ENCODE peak calls at places on chromosomes 13 and 19, in eight cellular contexts. One of them, this sample, is unnamed.

GRCh38 chr13:68715651-68716050 is 1392.0 kb upstream of the ATXN8OS start:
- DNase-seq in tibial nerve: no peak
- DNase-seq in CD8-positive, alpha-beta memory T cell: no peak
- DNase-seq in heart right ventricle: no peak
- DNase-seq in neural progenitor cell: no peak
- DNase-seq in adrenal gland: no peak
- DNase-seq in adipocyte: no peak
- DNase-seq in suprapubic skin: no peak
- DNase-seq in this sample: no peak

GRCh38 chr13:18212873-18213272 is 968.8 kb downstream of the TUBA3C start:
- DNase-seq in CD8-positive, alpha-beta memory T cell: no peak
- DNase-seq in adrenal gland: peak; percentile 53
- DNase-seq in tibial nerve: peak; percentile 46
- DNase-seq in neural progenitor cell: no peak
- DNase-seq in suprapubic skin: peak; percentile 94
- DNase-seq in adipocyte: no peak
- DNase-seq in heart right ventricle: no peak
- DNase-seq in this sample: no peak

GRCh38 chr19:32613008-32613407 is 32.0 kb downstream of the PDCD5 start:
- DNase-seq in tibial nerve: no peak
- DNase-seq in adrenal gland: no peak
- DNase-seq in heart right ventricle: no peak
- DNase-seq in CD8-positive, alpha-beta memory T cell: no peak
- DNase-seq in adipocyte: no peak
- DNase-seq in suprapubic skin: no peak
- DNase-seq in neural progenitor cell: no peak
- DNase-seq in this sample: no peak

GRCh38 chr19:49912965-49913685 is 15.9 kb upstream of the ATF5 start:
- DNase-seq in suprapubic skin: no peak
- DNase-seq in adipocyte: no peak
- DNase-seq in neural progenitor cell: no peak
- DNase-seq in CD8-positive, alpha-beta memory T cell: no peak
- DNase-seq in adrenal gland: no peak
- DNase-seq in heart right ventricle: no peak
- DNase-seq in tibial nerve: no peak
- DNase-seq in this sample: no peak

GRCh38 chr13:77029436-77029835 is 2.5 kb upstream of the FBXL3 start:
- DNase-seq in suprapubic skin: no peak
- DNase-seq in neural progenitor cell: no peak
- DNase-seq in adipocyte: no peak
- DNase-seq in heart right ventricle: no peak
- DNase-seq in tibial nerve: no peak
- DNase-seq in CD8-positive, alpha-beta memory T cell: no peak
- DNase-seq in adrenal gland: no peak
- DNase-seq in this sample: no peak

GRCh38 chr19:7729211-7729610 is 2.7 kb downstream of the CLEC4G start:
- DNase-seq in adrenal gland: no peak
- DNase-seq in heart right ventricle: no peak
- DNase-seq in tibial nerve: no peak
- DNase-seq in neural progenitor cell: no peak
- DNase-seq in CD8-positive, alpha-beta memory T cell: no peak
- DNase-seq in suprapubic skin: no peak
- DNase-seq in adipocyte: no peak
- DNase-seq in this sample: no peak

GRCh38 chr19:15289673-15290072 is 42.7 kb downstream of the BRD4 start:
- DNase-seq in adipocyte: no peak
- DNase-seq in heart right ventricle: no peak
- DNase-seq in CD8-positive, alpha-beta memory T cell: no peak
- DNase-seq in tibial nerve: no peak
- DNase-seq in adrenal gland: no peak
- DNase-seq in neural progenitor cell: no peak
- DNase-seq in suprapubic skin: no peak
- DNase-seq in this sample: no peak

GRCh38 chr19:41225238-41226052 is 6.4 kb downstream of the AXL start:
- DNase-seq in neural progenitor cell: peak; percentile 65
- DNase-seq in tibial nerve: peak; percentile 48
- DNase-seq in suprapubic skin: no peak
- DNase-seq in heart right ventricle: no peak
- DNase-seq in adipocyte: peak; percentile 91
- DNase-seq in adrenal gland: peak; percentile 95
- DNase-seq in CD8-positive, alpha-beta memory T cell: no peak
- DNase-seq in this sample: peak; percentile 100

GRCh38 chr19:18401580-18402112 is 4.2 kb upstream of the LRRC25 start:
- DNase-seq in suprapubic skin: no peak
- DNase-seq in adipocyte: peak; percentile 67
- DNase-seq in neural progenitor cell: peak; percentile 57
- DNase-seq in CD8-positive, alpha-beta memory T cell: no peak
- DNase-seq in heart right ventricle: peak; percentile 47
- DNase-seq in tibial nerve: no peak
- DNase-seq in adrenal gland: peak; percentile 76
- DNase-seq in this sample: peak; percentile 39

GRCh38 chr19:50835785-50836542 is 2.6 kb upstream of the KLK15 start:
- DNase-seq in CD8-positive, alpha-beta memory T cell: peak; percentile 40
- DNase-seq in adipocyte: peak; percentile 75
- DNase-seq in heart right ventricle: peak; percentile 74
- DNase-seq in tibial nerve: peak; percentile 26
- DNase-seq in suprapubic skin: no peak
- DNase-seq in neural progenitor cell: peak; percentile 79
- DNase-seq in adrenal gland: peak; percentile 93
- DNase-seq in this sample: peak; percentile 19

GRCh38 chr13:28411859-28412353 is 83.0 kb downstream of the FLT1 start:
- DNase-seq in tibial nerve: no peak
- DNase-seq in heart right ventricle: no peak
- DNase-seq in adipocyte: no peak
- DNase-seq in neural progenitor cell: no peak
- DNase-seq in CD8-positive, alpha-beta memory T cell: no peak
- DNase-seq in adrenal gland: no peak
- DNase-seq in suprapubic skin: no peak
- DNase-seq in this sample: no peak

GRCh38 chr19:7152568-7152967 is 83.1 kb downstream of the ZNF557 start:
- DNase-seq in neural progenitor cell: peak; percentile 24
- DNase-seq in suprapubic skin: no peak
- DNase-seq in adipocyte: no peak
- DNase-seq in heart right ventricle: no peak
- DNase-seq in tibial nerve: no peak
- DNase-seq in CD8-positive, alpha-beta memory T cell: no peak
- DNase-seq in adrenal gland: no peak
- DNase-seq in this sample: no peak

GRCh38 chr19:35730326-35730725 is 11.9 kb downstream of the IGFLR1 start:
- DNase-seq in adrenal gland: no peak
- DNase-seq in heart right ventricle: no peak
- DNase-seq in CD8-positive, alpha-beta memory T cell: no peak
- DNase-seq in adipocyte: no peak
- DNase-seq in neural progenitor cell: no peak
- DNase-seq in suprapubic skin: no peak
- DNase-seq in tibial nerve: no peak
- DNase-seq in this sample: no peak

GRCh38 chr19:35729763-35730162 is 12.0 kb downstream of the KMT2B start:
- DNase-seq in adrenal gland: no peak
- DNase-seq in neural progenitor cell: no peak
- DNase-seq in adipocyte: no peak
- DNase-seq in suprapubic skin: no peak
- DNase-seq in heart right ventricle: no peak
- DNase-seq in CD8-positive, alpha-beta memory T cell: no peak
- DNase-seq in tibial nerve: no peak
- DNase-seq in this sample: no peak

GRCh38 chr19:35727053-35727955 is 9.5 kb downstream of the KMT2B start:
- DNase-seq in adrenal gland: no peak
- DNase-seq in suprapubic skin: no peak
- DNase-seq in CD8-positive, alpha-beta memory T cell: no peak
- DNase-seq in tibial nerve: no peak
- DNase-seq in neural progenitor cell: no peak
- DNase-seq in adipocyte: no peak
- DNase-seq in heart right ventricle: no peak
- DNase-seq in this sample: no peak

GRCh38 chr19:35727956-35728706 is 10.3 kb downstream of the KMT2B start:
- DNase-seq in heart right ventricle: no peak
- DNase-seq in suprapubic skin: no peak
- DNase-seq in neural progenitor cell: no peak
- DNase-seq in tibial nerve: no peak
- DNase-seq in adrenal gland: no peak
- DNase-seq in adipocyte: no peak
- DNase-seq in CD8-positive, alpha-beta memory T cell: no peak
- DNase-seq in this sample: no peak

DNA sequence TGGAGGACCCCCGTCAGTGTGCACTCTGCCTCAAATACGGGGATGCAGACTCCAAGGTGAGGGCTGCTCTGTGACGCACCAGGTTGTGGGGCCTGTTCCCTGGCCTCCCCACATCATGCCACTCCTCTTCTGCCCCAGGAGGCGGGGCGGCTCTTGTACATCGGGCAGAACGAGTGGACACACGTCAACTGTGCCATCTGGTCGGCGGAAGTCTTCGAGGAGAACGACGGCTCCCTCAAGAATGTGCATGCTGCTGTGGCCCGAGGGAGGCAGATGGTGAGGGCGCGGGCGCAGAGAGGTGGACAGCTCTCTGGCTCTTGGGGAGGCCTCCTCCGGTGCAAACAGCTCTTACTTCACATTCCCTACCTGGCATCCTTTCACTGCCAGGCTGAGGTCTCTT is 11.2 kb downstream of the KMT2B start:
- DNase-seq in adipocyte: no peak
- DNase-seq in neural progenitor cell: no peak
- DNase-seq in heart right ventricle: no peak
- DNase-seq in adrenal gland: no peak
- DNase-seq in CD8-positive, alpha-beta memory T cell: no peak
- DNase-seq in tibial nerve: no peak
- DNase-seq in suprapubic skin: no peak
- DNase-seq in this sample: no peak
- H3K36me3 ChIP-seq in adipocyte: peaks cover 86% of the 10 kb centered on the region
- H3K36me3 ChIP-seq in neural progenitor cell: no peaks in the 10 kb centered on the region
- H3K36me3 ChIP-seq in heart right ventricle: peaks cover 60% of the 10 kb centered on the region
- H3K36me3 ChIP-seq in adrenal gland: peaks cover 96% of the 10 kb centered on the region
- H3K36me3 ChIP-seq in CD8-positive, alpha-beta memory T cell: peaks cover 70% of the 10 kb centered on the region
- H3K36me3 ChIP-seq in tibial nerve: peaks cover 69% of the 10 kb centered on the region
- H3K36me3 ChIP-seq in suprapubic skin: peaks cover 99% of the 10 kb centered on the region
- H3K36me3 ChIP-seq in this sample: peaks cover 40% of the 10 kb centered on the region

GRCh38 chr19:12841094-12841493 is 2.8 kb downstream of the MAST1 start:
- DNase-seq in neural progenitor cell: peak; percentile 100
- DNase-seq in tibial nerve: no peak
- DNase-seq in adrenal gland: peak; percentile 32
- DNase-seq in CD8-positive, alpha-beta memory T cell: no peak
- DNase-seq in suprapubic skin: no peak
- DNase-seq in adipocyte: peak; percentile 39
- DNase-seq in heart right ventricle: no peak
- DNase-seq in this sample: no peak

GRCh38 chr19:12840091-12841079 is 2.1 kb downstream of the MAST1 start:
- DNase-seq in suprapubic skin: no peak
- DNase-seq in adipocyte: peak; percentile 49
- DNase-seq in CD8-positive, alpha-beta memory T cell: peak; percentile 18
- DNase-seq in adrenal gland: peak; percentile 85
- DNase-seq in neural progenitor cell: peak; percentile 98
- DNase-seq in heart right ventricle: peak; percentile 38
- DNase-seq in tibial nerve: no peak
- DNase-seq in this sample: no peak

GRCh38 chr19:12837225-12837624 is 1.1 kb upstream of the MAST1 start:
- DNase-seq in tibial nerve: no peak
- DNase-seq in heart right ventricle: no peak
- DNase-seq in suprapubic skin: no peak
- DNase-seq in adipocyte: no peak
- DNase-seq in adrenal gland: no peak
- DNase-seq in CD8-positive, alpha-beta memory T cell: no peak
- DNase-seq in neural progenitor cell: no peak
- DNase-seq in this sample: no peak

GRCh38 chr19:12838182-12838890 is at the start of gene MAST1:
- DNase-seq in suprapubic skin: no peak
- DNase-seq in CD8-positive, alpha-beta memory T cell: peak; percentile 45
- DNase-seq in adrenal gland: peak; percentile 60
- DNase-seq in adipocyte: peak; percentile 63
- DNase-seq in heart right ventricle: peak; percentile 25
- DNase-seq in neural progenitor cell: peak; percentile 91
- DNase-seq in tibial nerve: no peak
- DNase-seq in this sample: no peak

GRCh38 chr19:12838893-12839656 is 760 bp downstream of the MAST1 start:
- DNase-seq in adrenal gland: no peak
- DNase-seq in adipocyte: no peak
- DNase-seq in suprapubic skin: no peak
- DNase-seq in neural progenitor cell: peak; percentile 23
- DNase-seq in heart right ventricle: no peak
- DNase-seq in CD8-positive, alpha-beta memory T cell: peak; percentile 25
- DNase-seq in tibial nerve: no peak
- DNase-seq in this sample: no peak
- H3K4me3 ChIP-seq in adrenal gland: no peak overlapping the region
- H3K4me3 ChIP-seq in adipocyte: no peak overlapping the region
- H3K4me3 ChIP-seq in suprapubic skin: peak overlapping the region; percentile 42
- H3K4me3 ChIP-seq in neural progenitor cell: peak overlapping the region; percentile 97
- H3K4me3 ChIP-seq in heart right ventricle: no peak overlapping the region
- H3K4me3 ChIP-seq in CD8-positive, alpha-beta memory T cell: peak overlapping the region; percentile 14
- H3K4me3 ChIP-seq in tibial nerve: no peak overlapping the region
- H3K4me3 ChIP-seq in this sample: no peak overlapping the region

DNA sequence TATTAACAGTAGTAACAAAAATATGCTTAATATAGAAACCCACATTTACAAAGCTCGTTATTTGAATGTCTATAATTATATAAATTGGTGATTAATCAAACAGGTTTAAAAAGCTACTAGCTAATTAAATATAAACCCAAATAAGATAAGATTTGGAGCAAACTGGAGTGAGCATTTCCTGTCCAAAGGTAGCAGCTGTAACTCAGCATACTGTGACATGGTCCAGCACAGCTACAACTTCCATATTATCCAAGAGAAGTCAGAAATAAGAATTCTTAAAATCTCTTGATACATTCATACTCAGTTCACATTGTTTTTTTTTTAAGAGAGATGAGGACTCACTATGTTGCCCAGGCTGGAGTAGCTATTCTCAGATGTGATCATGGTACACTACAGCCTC is 8.5 kb downstream of the MTRF1 start:
- DNase-seq in adrenal gland: no peak
- DNase-seq in suprapubic skin: no peak
- DNase-seq in CD8-positive, alpha-beta memory T cell: no peak
- DNase-seq in tibial nerve: no peak
- DNase-seq in neural progenitor cell: no peak
- DNase-seq in heart right ventricle: no peak
- DNase-seq in adipocyte: no peak
- DNase-seq in this sample: no peak
- H3K36me3 ChIP-seq in adrenal gland: peaks cover 13% of the 10 kb centered on the region
- H3K36me3 ChIP-seq in suprapubic skin: peaks cover 29% of the 10 kb centered on the region
- H3K36me3 ChIP-seq in CD8-positive, alpha-beta memory T cell: peaks cover under 1% of the 10 kb centered on the region
- H3K36me3 ChIP-seq in tibial nerve: no peaks in the 10 kb centered on the region
- H3K36me3 ChIP-seq in neural progenitor cell: peaks cover 10% of the 10 kb centered on the region
- H3K36me3 ChIP-seq in heart right ventricle: peaks cover 15% of the 10 kb centered on the region
- H3K36me3 ChIP-seq in adipocyte: peaks cover 58% of the 10 kb centered on the region
- H3K36me3 ChIP-seq in this sample: peaks cover 19% of the 10 kb centered on the region

DNA sequence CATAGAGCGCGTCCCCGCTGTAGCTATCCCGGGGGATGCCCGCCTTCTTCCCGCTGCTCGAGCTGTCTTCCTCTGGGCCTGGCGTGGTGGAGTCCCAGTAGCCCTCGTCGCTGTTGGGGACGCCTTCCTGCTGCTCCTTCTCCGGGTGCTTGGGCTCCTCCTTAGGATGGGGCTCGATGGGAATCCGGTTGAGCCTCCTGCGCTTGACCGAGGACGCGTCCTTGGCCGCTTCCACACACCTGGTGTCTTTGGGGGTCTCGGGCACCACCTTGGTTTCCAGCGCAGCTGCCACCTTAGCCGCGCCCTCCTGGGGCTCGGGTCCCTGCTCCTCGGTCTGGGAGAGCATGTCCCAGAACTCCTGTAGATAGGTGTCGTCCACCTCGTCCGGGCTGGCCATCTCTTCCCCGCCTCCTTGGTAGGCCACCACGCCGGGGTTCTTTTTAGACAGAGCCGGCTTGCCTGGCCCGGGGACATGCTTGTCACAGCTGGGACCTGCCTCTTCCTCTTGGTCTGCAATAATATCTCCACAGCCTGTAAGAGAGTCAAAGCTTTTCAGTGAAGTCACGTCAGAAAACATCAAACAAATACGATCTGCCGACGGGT is 2.0 kb downstream of the AMER2 start:
- DNase-seq in tibial nerve: no peak
- DNase-seq in adrenal gland: no peak
- DNase-seq in adipocyte: no peak
- DNase-seq in heart right ventricle: no peak
- DNase-seq in neural progenitor cell: no peak
- DNase-seq in CD8-positive, alpha-beta memory T cell: no peak
- DNase-seq in suprapubic skin: no peak
- DNase-seq in this sample: no peak
- H3K4me3 ChIP-seq in tibial nerve: no peak overlapping the region
- H3K4me3 ChIP-seq in adrenal gland: no peak overlapping the region
- H3K4me3 ChIP-seq in adipocyte: no peak overlapping the region
- H3K4me3 ChIP-seq in heart right ventricle: no peak overlapping the region
- H3K4me3 ChIP-seq in neural progenitor cell: peak overlapping the region; percentile 67
- H3K4me3 ChIP-seq in CD8-positive, alpha-beta memory T cell: no peak overlapping the region
- H3K4me3 ChIP-seq in suprapubic skin: peak overlapping the region; percentile 52
- H3K4me3 ChIP-seq in this sample: no peak overlapping the region